ENCODE peak calls at places on chromosomes 5 and 9, in eight cellular contexts. One of them, this sample, is unnamed.

GRCh38 chr5:151085517-151086031 is 4.7 kb upstream of the TNIP1 start:
- DNase-seq in right atrium auricular region: peak; percentile 78
- DNase-seq in gastrocnemius medialis: peak; percentile 50
- DNase-seq in hepatocyte: peak; percentile 75
- DNase-seq in Caco-2: no peak
- DNase-seq in pancreas: peak; percentile 38
- DNase-seq in PC-3: peak; percentile 18
- DNase-seq in fibroblast of mammary gland: peak; percentile 38
- DNase-seq in this sample: peak; percentile 85

GRCh38 chr5:34062419-34062818 is 19.4 kb upstream of the C1QTNF3 start:
- DNase-seq in right atrium auricular region: no peak
- DNase-seq in gastrocnemius medialis: no peak
- DNase-seq in hepatocyte: no peak
- DNase-seq in Caco-2: no peak
- DNase-seq in pancreas: no peak
- DNase-seq in PC-3: no peak
- DNase-seq in fibroblast of mammary gland: no peak
- DNase-seq in this sample: no peak

GRCh38 chr5:160961761-160962160 is 109.8 kb upstream of the ATP10B start:
- DNase-seq in right atrium auricular region: no peak
- DNase-seq in gastrocnemius medialis: no peak
- DNase-seq in hepatocyte: no peak
- DNase-seq in Caco-2: no peak
- DNase-seq in pancreas: no peak
- DNase-seq in PC-3: no peak
- DNase-seq in fibroblast of mammary gland: no peak
- DNase-seq in this sample: no peak

GRCh38 chr5:44332360-44332971 is 56.8 kb downstream of the FGF10 start:
- DNase-seq in right atrium auricular region: no peak
- DNase-seq in gastrocnemius medialis: no peak
- DNase-seq in hepatocyte: peak; percentile 73
- DNase-seq in Caco-2: peak; percentile 33
- DNase-seq in pancreas: no peak
- DNase-seq in PC-3: peak; percentile 82
- DNase-seq in fibroblast of mammary gland: peak; percentile 74
- DNase-seq in this sample: peak; percentile 68

GRCh38 chr5:56053363-56053762 is 58.6 kb upstream of the IL6ST start:
- DNase-seq in right atrium auricular region: no peak
- DNase-seq in gastrocnemius medialis: no peak
- DNase-seq in hepatocyte: no peak
- DNase-seq in Caco-2: no peak
- DNase-seq in pancreas: no peak
- DNase-seq in PC-3: no peak
- DNase-seq in fibroblast of mammary gland: no peak
- DNase-seq in this sample: no peak

GRCh38 chr5:109865636-109866035 is 175.9 kb downstream of the MAN2A1 start:
- DNase-seq in right atrium auricular region: no peak
- DNase-seq in gastrocnemius medialis: no peak
- DNase-seq in hepatocyte: peak; percentile 14
- DNase-seq in Caco-2: no peak
- DNase-seq in pancreas: peak; percentile 49
- DNase-seq in PC-3: peak; percentile 96
- DNase-seq in fibroblast of mammary gland: peak; percentile 99
- DNase-seq in this sample: peak; percentile 97

GRCh38 chr5:139022528-139022927 is 147.4 kb upstream of the LRRTM2 start:
- DNase-seq in right atrium auricular region: no peak
- DNase-seq in gastrocnemius medialis: no peak
- DNase-seq in hepatocyte: peak; percentile 11
- DNase-seq in Caco-2: no peak
- DNase-seq in pancreas: no peak
- DNase-seq in PC-3: peak; percentile 30
- DNase-seq in fibroblast of mammary gland: no peak
- DNase-seq in this sample: no peak

GRCh38 chr5:139664727-139665351 is 16.7 kb downstream of the CXXC5 start:
- DNase-seq in right atrium auricular region: no peak
- DNase-seq in gastrocnemius medialis: peak; percentile 85
- DNase-seq in hepatocyte: no peak
- DNase-seq in Caco-2: no peak
- DNase-seq in pancreas: peak; percentile 85
- DNase-seq in PC-3: no peak
- DNase-seq in fibroblast of mammary gland: no peak
- DNase-seq in this sample: no peak

GRCh38 chr9:133948571-133949485 is 43.3 kb downstream of the VAV2 start:
- DNase-seq in right atrium auricular region: no peak
- DNase-seq in gastrocnemius medialis: no peak
- DNase-seq in hepatocyte: no peak
- DNase-seq in Caco-2: no peak
- DNase-seq in pancreas: no peak
- DNase-seq in PC-3: no peak
- DNase-seq in fibroblast of mammary gland: no peak
- DNase-seq in this sample: no peak

GRCh38 chr9:89412951-89413350 is 85.0 kb downstream of the SEMA4D start:
- DNase-seq in right atrium auricular region: no peak
- DNase-seq in gastrocnemius medialis: no peak
- DNase-seq in hepatocyte: no peak
- DNase-seq in Caco-2: no peak
- DNase-seq in pancreas: no peak
- DNase-seq in PC-3: no peak
- DNase-seq in fibroblast of mammary gland: no peak
- DNase-seq in this sample: no peak

GRCh38 chr5:1652873-1653707 is 129.3 kb upstream of the LPCAT1 start:
- DNase-seq in right atrium auricular region: no peak
- DNase-seq in gastrocnemius medialis: no peak
- DNase-seq in hepatocyte: no peak
- DNase-seq in Caco-2: no peak
- DNase-seq in pancreas: no peak
- DNase-seq in PC-3: peak; percentile 42
- DNase-seq in fibroblast of mammary gland: no peak
- DNase-seq in this sample: no peak

GRCh38 chr9:88813810-88814209 is 177.5 kb upstream of the S1PR3 start:
- DNase-seq in right atrium auricular region: no peak
- DNase-seq in gastrocnemius medialis: no peak
- DNase-seq in hepatocyte: no peak
- DNase-seq in Caco-2: no peak
- DNase-seq in pancreas: no peak
- DNase-seq in PC-3: no peak
- DNase-seq in fibroblast of mammary gland: no peak
- DNase-seq in this sample: no peak

GRCh38 chr5:181109489-181110013 is 21.4 kb downstream of the OR2V1 start:
- DNase-seq in right atrium auricular region: peak; percentile 11
- DNase-seq in gastrocnemius medialis: no peak
- DNase-seq in hepatocyte: no peak
- DNase-seq in Caco-2: no peak
- DNase-seq in pancreas: no peak
- DNase-seq in PC-3: no peak
- DNase-seq in fibroblast of mammary gland: no peak
- DNase-seq in this sample: no peak

GRCh38 chr5:149240354-149240998 is 31.2 kb upstream of the AFAP1L1 start:
- DNase-seq in right atrium auricular region: no peak
- DNase-seq in gastrocnemius medialis: no peak
- DNase-seq in hepatocyte: no peak
- DNase-seq in Caco-2: no peak
- DNase-seq in pancreas: no peak
- DNase-seq in PC-3: no peak
- DNase-seq in fibroblast of mammary gland: no peak
- DNase-seq in this sample: no peak

GRCh38 chr9:116497081-116497480 is 190.0 kb upstream of the TRIM32 start:
- DNase-seq in right atrium auricular region: no peak
- DNase-seq in gastrocnemius medialis: no peak
- DNase-seq in hepatocyte: no peak
- DNase-seq in Caco-2: no peak
- DNase-seq in pancreas: no peak
- DNase-seq in PC-3: no peak
- DNase-seq in fibroblast of mammary gland: peak; percentile 53
- DNase-seq in this sample: peak; percentile 33

GRCh38 chr9:124752967-124753366 is 18.1 kb downstream of the NR6A1 start:
- DNase-seq in right atrium auricular region: no peak
- DNase-seq in gastrocnemius medialis: no peak
- DNase-seq in hepatocyte: no peak
- DNase-seq in Caco-2: no peak
- DNase-seq in pancreas: no peak
- DNase-seq in PC-3: peak; percentile 23
- DNase-seq in fibroblast of mammary gland: peak; percentile 52
- DNase-seq in this sample: peak; percentile 36

GRCh38 chr9:124749284-124749683 is 21.8 kb downstream of the NR6A1 start:
- DNase-seq in right atrium auricular region: no peak
- DNase-seq in gastrocnemius medialis: no peak
- DNase-seq in hepatocyte: no peak
- DNase-seq in Caco-2: no peak
- DNase-seq in pancreas: no peak
- DNase-seq in PC-3: no peak
- DNase-seq in fibroblast of mammary gland: no peak
- DNase-seq in this sample: no peak

GRCh38 chr9:124754289-124754688 is 16.8 kb downstream of the NR6A1 start:
- DNase-seq in right atrium auricular region: no peak
- DNase-seq in gastrocnemius medialis: no peak
- DNase-seq in hepatocyte: no peak
- DNase-seq in Caco-2: peak; percentile 38
- DNase-seq in pancreas: no peak
- DNase-seq in PC-3: peak; percentile 32
- DNase-seq in fibroblast of mammary gland: peak; percentile 38
- DNase-seq in this sample: peak; percentile 46

GRCh38 chr9:124747065-124747464 is 24.0 kb downstream of the NR6A1 start:
- DNase-seq in right atrium auricular region: no peak
- DNase-seq in gastrocnemius medialis: no peak
- DNase-seq in hepatocyte: no peak
- DNase-seq in Caco-2: no peak
- DNase-seq in pancreas: no peak
- DNase-seq in PC-3: no peak
- DNase-seq in fibroblast of mammary gland: no peak
- DNase-seq in this sample: no peak

DNA sequence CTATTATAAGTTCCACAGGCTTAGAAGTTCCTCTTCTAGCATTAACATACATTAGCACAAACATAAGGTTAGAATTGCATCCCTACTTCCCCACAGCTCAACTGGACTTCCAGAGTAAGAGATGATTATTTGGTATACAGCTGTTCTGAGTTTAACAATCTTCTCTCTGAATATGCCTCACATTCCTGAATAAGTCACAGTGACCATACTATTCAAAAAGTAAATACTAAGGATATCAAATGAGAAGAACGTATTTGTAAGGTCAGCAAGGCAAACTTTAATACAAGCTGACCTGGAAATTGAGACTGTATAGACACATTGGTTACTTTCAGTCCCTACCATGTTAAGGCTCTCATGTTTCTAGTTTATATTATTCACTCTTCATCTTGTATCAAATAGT is 21.3 kb downstream of the NR6A1 start:
- DNase-seq in right atrium auricular region: no peak
- DNase-seq in gastrocnemius medialis: no peak
- DNase-seq in hepatocyte: no peak
- DNase-seq in Caco-2: no peak
- DNase-seq in pancreas: no peak
- DNase-seq in PC-3: no peak
- DNase-seq in fibroblast of mammary gland: no peak
- DNase-seq in this sample: no peak
- H3K4me3 ChIP-seq in right atrium auricular region: no peak overlapping the region
- H3K4me3 ChIP-seq in gastrocnemius medialis: no peak overlapping the region
- H3K4me3 ChIP-seq in hepatocyte: no peak overlapping the region
- H3K4me3 ChIP-seq in Caco-2: no peak overlapping the region
- H3K4me3 ChIP-seq in pancreas: no peak overlapping the region
- H3K4me3 ChIP-seq in PC-3: no peak overlapping the region
- H3K4me3 ChIP-seq in fibroblast of mammary gland: no peak overlapping the region
- H3K4me3 ChIP-seq in this sample: no peak overlapping the region

GRCh38 chr9:22008662-22009562 is at the start of gene CDKN2B:
- DNase-seq in right atrium auricular region: peak; percentile 93
- DNase-seq in gastrocnemius medialis: peak; percentile 94
- DNase-seq in hepatocyte: peak; percentile 98
- DNase-seq in Caco-2: peak; percentile 96
- DNase-seq in pancreas: peak; percentile 94
- DNase-seq in PC-3: peak; percentile 95
- DNase-seq in fibroblast of mammary gland: peak; percentile 94
- DNase-seq in this sample: peak; percentile 98
- TF ChIP-seq CTCF in right atrium auricular region: peak; percentile 91
- TF ChIP-seq CTCF in gastrocnemius medialis: peak; percentile 90
- TF ChIP-seq CTCF in hepatocyte: peak; percentile 88
- TF ChIP-seq CTCF in Caco-2: peak; percentile 53
- TF ChIP-seq CTCF in pancreas: peak; percentile 86
- TF ChIP-seq CTCF in PC-3: peak; percentile 83
- TF ChIP-seq CTCF in fibroblast of mammary gland: peak; percentile 45
- TF ChIP-seq CTCF in this sample: peak; percentile 45

GRCh38 chr5:171622010-171622409 is 163.6 kb upstream of the SMIM23 start:
- DNase-seq in right atrium auricular region: no peak
- DNase-seq in gastrocnemius medialis: no peak
- DNase-seq in hepatocyte: no peak
- DNase-seq in Caco-2: no peak
- DNase-seq in pancreas: no peak
- DNase-seq in PC-3: no peak
- DNase-seq in fibroblast of mammary gland: no peak
- DNase-seq in this sample: no peak

GRCh38 chr5:171624396-171624795 is 161.2 kb upstream of the SMIM23 start:
- DNase-seq in right atrium auricular region: no peak
- DNase-seq in gastrocnemius medialis: no peak
- DNase-seq in hepatocyte: no peak
- DNase-seq in Caco-2: no peak
- DNase-seq in pancreas: no peak
- DNase-seq in PC-3: no peak
- DNase-seq in fibroblast of mammary gland: no peak
- DNase-seq in this sample: no peak

GRCh38 chr5:171623551-171624097 is 162.0 kb upstream of the SMIM23 start:
- DNase-seq in right atrium auricular region: no peak
- DNase-seq in gastrocnemius medialis: no peak
- DNase-seq in hepatocyte: peak; percentile 53
- DNase-seq in Caco-2: peak; percentile 41
- DNase-seq in pancreas: no peak
- DNase-seq in PC-3: no peak
- DNase-seq in fibroblast of mammary gland: no peak
- DNase-seq in this sample: no peak

GRCh38 chr5:171625646-171626045 is 160.0 kb upstream of the SMIM23 start:
- DNase-seq in right atrium auricular region: no peak
- DNase-seq in gastrocnemius medialis: no peak
- DNase-seq in hepatocyte: no peak
- DNase-seq in Caco-2: no peak
- DNase-seq in pancreas: no peak
- DNase-seq in PC-3: no peak
- DNase-seq in fibroblast of mammary gland: no peak
- DNase-seq in this sample: no peak

DNA sequence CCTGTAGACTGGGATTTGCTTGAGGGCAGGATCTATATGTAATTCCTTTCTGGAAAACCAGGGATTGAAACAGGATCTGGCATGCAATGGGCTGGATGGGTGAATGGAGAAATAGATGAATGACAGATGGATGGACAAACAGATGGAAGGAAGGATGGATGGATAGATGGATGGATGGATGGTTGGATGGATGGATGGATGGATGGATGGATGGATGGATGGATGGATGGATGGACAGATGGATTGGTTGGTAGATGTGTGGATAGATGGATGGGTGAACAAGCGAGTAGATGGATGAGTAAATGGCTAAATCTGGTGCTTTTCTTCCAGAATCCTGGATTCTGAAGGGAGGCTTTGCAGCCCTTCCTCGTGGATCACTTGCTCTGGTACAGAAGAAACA is 162.5 kb upstream of the SMIM23 start:
- DNase-seq in right atrium auricular region: no peak
- DNase-seq in gastrocnemius medialis: no peak
- DNase-seq in hepatocyte: no peak
- DNase-seq in Caco-2: no peak
- DNase-seq in pancreas: no peak
- DNase-seq in PC-3: no peak
- DNase-seq in fibroblast of mammary gland: no peak
- DNase-seq in this sample: no peak
- H3K4me3 ChIP-seq in right atrium auricular region: no peak overlapping the region
- H3K4me3 ChIP-seq in gastrocnemius medialis: no peak overlapping the region
- H3K4me3 ChIP-seq in hepatocyte: no peak overlapping the region
- H3K4me3 ChIP-seq in Caco-2: no peak overlapping the region
- H3K4me3 ChIP-seq in pancreas: no peak overlapping the region
- H3K4me3 ChIP-seq in PC-3: no peak overlapping the region
- H3K4me3 ChIP-seq in fibroblast of mammary gland: no peak overlapping the region
- H3K4me3 ChIP-seq in this sample: no peak overlapping the region

GRCh38 chr5:92952243-92952642 is 628.8 kb downstream of the NR2F1-AS1 start:
- DNase-seq in right atrium auricular region: no peak
- DNase-seq in gastrocnemius medialis: no peak
- DNase-seq in hepatocyte: no peak
- DNase-seq in Caco-2: no peak
- DNase-seq in pancreas: no peak
- DNase-seq in PC-3: no peak
- DNase-seq in fibroblast of mammary gland: no peak
- DNase-seq in this sample: no peak
- TF ChIP-seq CTCF in right atrium auricular region: no peak
- TF ChIP-seq CTCF in gastrocnemius medialis: no peak
- TF ChIP-seq CTCF in hepatocyte: no peak
- TF ChIP-seq CTCF in Caco-2: no peak
- TF ChIP-seq CTCF in pancreas: no peak
- TF ChIP-seq CTCF in PC-3: no peak
- TF ChIP-seq CTCF in fibroblast of mammary gland: no peak
- TF ChIP-seq CTCF in this sample: no peak